ENCODE peak calls at places on chromosomes 16 and 17, in six cellular contexts. K is Daoy, V is body of pancreas, C is esophagus muscularis mucosa, X is AML-193, L is ovary. B is an unnamed sample.

GRCh38 chr17:75325348-75325747 is 36.1 kb upstream of the SLC25A19 start:
- DNase-seq in L (no peak), X (no peak), V (no peak), C (no peak), K (no peak), B (no peak)

GRCh38 chr17:76239538-76240274 is 587 bp downstream of the RNF157 start:
- DNase-seq in V (no peak), C (no peak), X (no peak), L (peak), K (peak), B (no peak)

GRCh38 chr16:63652091-63652490 is 1469.8 kb downstream of the CDH11 start:
- DNase-seq in K (no peak), C (no peak), X (no peak), L (no peak), V (no peak), B (no peak)

GRCh38 chr17:7615265-7615747 is 609 bp upstream of the FXR2 start:
- DNase-seq in C (no peak), X (no peak), V (no peak), K (no peak), L (no peak), B (no peak)

GRCh38 chr16:4937782-4938682 is 1.1 kb upstream of the PPL start:
- DNase-seq in K (no peak), V (peak), L (no peak), X (no peak), C (no peak), B (no peak)

GRCh38 chr17:30788918-30789317 is 35.6 kb downstream of the CRLF3 start:
- DNase-seq in V (no peak), C (no peak), L (no peak), X (no peak), K (no peak), B (no peak)

GRCh38 chr17:3039748-3040147 is 23.7 kb downstream of the OR1D5 start:
- DNase-seq in C (no peak), V (no peak), K (no peak), X (peak), L (no peak), B (no peak)

GRCh38 chr17:72387487-72387886 is 266.7 kb downstream of the SOX9 start:
- DNase-seq in X (no peak), V (no peak), L (no peak), C (no peak), K (peak), B (no peak)